ENCODE peak calls at places on chromosomes 11 and 22, in ten cellular contexts. One of them, this sample, is unnamed.

GRCh38 chr11:66011785-66012303 is at the start of gene CST6:
- DNase-seq in cardiac fibroblast: no peak
- DNase-seq in left lung: peak
- DNase-seq in stimulated activated CD4-positive, alpha-beta T cell treated with anti-CD3 and anti-CD28 coated beads, Interleukin-4, amount 100 ng/mL, for 48 hours: no peak
- DNase-seq in T-helper 9 cell: no peak
- DNase-seq in neural progenitor cell: peak
- DNase-seq in activated gamma-delta T cell treated with Interleukin-2 at 50 U/mL for 16 hours: no peak
- DNase-seq in left ventricle myocardium superior: no peak
- DNase-seq in endothelial cell: no peak
- DNase-seq in HEK293T: no peak
- DNase-seq in this sample: no peak

GRCh38 chr11:19832166-19832750 is 119.6 kb downstream of the NAV2 start:
- DNase-seq in cardiac fibroblast: no peak
- DNase-seq in endothelial cell: no peak
- DNase-seq in activated gamma-delta T cell treated with Interleukin-2 at 50 U/mL for 16 hours: no peak
- DNase-seq in HEK293T: no peak
- DNase-seq in T-helper 9 cell: no peak
- DNase-seq in left ventricle myocardium superior: no peak
- DNase-seq in neural progenitor cell: peak
- DNase-seq in left lung: no peak
- DNase-seq in stimulated activated CD4-positive, alpha-beta T cell treated with anti-CD3 and anti-CD28 coated beads, Interleukin-4, amount 100 ng/mL, for 48 hours: no peak
- DNase-seq in this sample: no peak

GRCh38 chr11:126391286-126391954 is 35.9 kb downstream of the ST3GAL4 start:
- DNase-seq in activated gamma-delta T cell treated with Interleukin-2 at 50 U/mL for 16 hours: no peak
- DNase-seq in left lung: peak
- DNase-seq in endothelial cell: no peak
- DNase-seq in stimulated activated CD4-positive, alpha-beta T cell treated with anti-CD3 and anti-CD28 coated beads, Interleukin-4, amount 100 ng/mL, for 48 hours: no peak
- DNase-seq in cardiac fibroblast: no peak
- DNase-seq in neural progenitor cell: no peak
- DNase-seq in left ventricle myocardium superior: peak
- DNase-seq in T-helper 9 cell: no peak
- DNase-seq in HEK293T: no peak
- DNase-seq in this sample: no peak

GRCh38 chr11:118275184-118275583 is 11.1 kb upstream of the MPZL2 start:
- DNase-seq in cardiac fibroblast: peak
- DNase-seq in stimulated activated CD4-positive, alpha-beta T cell treated with anti-CD3 and anti-CD28 coated beads, Interleukin-4, amount 100 ng/mL, for 48 hours: no peak
- DNase-seq in neural progenitor cell: no peak
- DNase-seq in left ventricle myocardium superior: no peak
- DNase-seq in left lung: no peak
- DNase-seq in endothelial cell: no peak
- DNase-seq in activated gamma-delta T cell treated with Interleukin-2 at 50 U/mL for 16 hours: no peak
- DNase-seq in T-helper 9 cell: no peak
- DNase-seq in HEK293T: no peak
- DNase-seq in this sample: no peak

GRCh38 chr11:118126082-118126838 is 26.4 kb downstream of the SCN4B start:
- DNase-seq in neural progenitor cell: no peak
- DNase-seq in HEK293T: no peak
- DNase-seq in activated gamma-delta T cell treated with Interleukin-2 at 50 U/mL for 16 hours: no peak
- DNase-seq in left ventricle myocardium superior: no peak
- DNase-seq in cardiac fibroblast: no peak
- DNase-seq in stimulated activated CD4-positive, alpha-beta T cell treated with anti-CD3 and anti-CD28 coated beads, Interleukin-4, amount 100 ng/mL, for 48 hours: no peak
- DNase-seq in T-helper 9 cell: no peak
- DNase-seq in left lung: no peak
- DNase-seq in endothelial cell: no peak
- DNase-seq in this sample: no peak

GRCh38 chr11:3627291-3627690 is 14.5 kb downstream of the ART5 start:
- DNase-seq in T-helper 9 cell: no peak
- DNase-seq in stimulated activated CD4-positive, alpha-beta T cell treated with anti-CD3 and anti-CD28 coated beads, Interleukin-4, amount 100 ng/mL, for 48 hours: no peak
- DNase-seq in left ventricle myocardium superior: no peak
- DNase-seq in neural progenitor cell: no peak
- DNase-seq in left lung: no peak
- DNase-seq in HEK293T: no peak
- DNase-seq in activated gamma-delta T cell treated with Interleukin-2 at 50 U/mL for 16 hours: no peak
- DNase-seq in cardiac fibroblast: peak
- DNase-seq in endothelial cell: no peak
- DNase-seq in this sample: no peak

GRCh38 chr11:86244063-86244521 is 461 bp upstream of the EED start:
- DNase-seq in neural progenitor cell: peak
- DNase-seq in endothelial cell: peak
- DNase-seq in HEK293T: peak
- DNase-seq in T-helper 9 cell: peak
- DNase-seq in stimulated activated CD4-positive, alpha-beta T cell treated with anti-CD3 and anti-CD28 coated beads, Interleukin-4, amount 100 ng/mL, for 48 hours: peak
- DNase-seq in left lung: peak
- DNase-seq in left ventricle myocardium superior: peak
- DNase-seq in cardiac fibroblast: no peak
- DNase-seq in activated gamma-delta T cell treated with Interleukin-2 at 50 U/mL for 16 hours: peak
- DNase-seq in this sample: no peak

GRCh38 chr22:21938071-21938822 is 14.4 kb downstream of the PPM1F start:
- DNase-seq in left ventricle myocardium superior: peak
- DNase-seq in HEK293T: peak
- DNase-seq in stimulated activated CD4-positive, alpha-beta T cell treated with anti-CD3 and anti-CD28 coated beads, Interleukin-4, amount 100 ng/mL, for 48 hours: peak
- DNase-seq in activated gamma-delta T cell treated with Interleukin-2 at 50 U/mL for 16 hours: peak
- DNase-seq in cardiac fibroblast: peak
- DNase-seq in T-helper 9 cell: peak
- DNase-seq in left lung: peak
- DNase-seq in neural progenitor cell: peak
- DNase-seq in endothelial cell: peak
- DNase-seq in this sample: peak

GRCh38 chr22:31295831-31296230 is 3.5 kb upstream of the PIK3IP1 start:
- DNase-seq in cardiac fibroblast: peak
- DNase-seq in stimulated activated CD4-positive, alpha-beta T cell treated with anti-CD3 and anti-CD28 coated beads, Interleukin-4, amount 100 ng/mL, for 48 hours: no peak
- DNase-seq in left ventricle myocardium superior: no peak
- DNase-seq in activated gamma-delta T cell treated with Interleukin-2 at 50 U/mL for 16 hours: no peak
- DNase-seq in left lung: no peak
- DNase-seq in T-helper 9 cell: no peak
- DNase-seq in endothelial cell: no peak
- DNase-seq in neural progenitor cell: no peak
- DNase-seq in HEK293T: no peak
- DNase-seq in this sample: no peak

GRCh38 chr11:66494935-66495334 is 14.7 kb downstream of the DPP3 start:
- DNase-seq in activated gamma-delta T cell treated with Interleukin-2 at 50 U/mL for 16 hours: no peak
- DNase-seq in T-helper 9 cell: no peak
- DNase-seq in endothelial cell: no peak
- DNase-seq in neural progenitor cell: peak
- DNase-seq in left lung: no peak
- DNase-seq in cardiac fibroblast: no peak
- DNase-seq in left ventricle myocardium superior: no peak
- DNase-seq in HEK293T: no peak
- DNase-seq in stimulated activated CD4-positive, alpha-beta T cell treated with anti-CD3 and anti-CD28 coated beads, Interleukin-4, amount 100 ng/mL, for 48 hours: no peak
- DNase-seq in this sample: no peak

GRCh38 chr11:112639469-112639868 is 321.8 kb upstream of the NCAM1 start:
- DNase-seq in neural progenitor cell: no peak
- DNase-seq in left lung: no peak
- DNase-seq in HEK293T: no peak
- DNase-seq in endothelial cell: no peak
- DNase-seq in stimulated activated CD4-positive, alpha-beta T cell treated with anti-CD3 and anti-CD28 coated beads, Interleukin-4, amount 100 ng/mL, for 48 hours: no peak
- DNase-seq in left ventricle myocardium superior: no peak
- DNase-seq in activated gamma-delta T cell treated with Interleukin-2 at 50 U/mL for 16 hours: no peak
- DNase-seq in cardiac fibroblast: no peak
- DNase-seq in T-helper 9 cell: no peak
- DNase-seq in this sample: no peak